ENCODE peak calls at places on chromosomes 1 and 21, in seven cellular contexts. A, R, P, O, T, Y and Q are unnamed samples.

GRCh38 chr1:206512521-206513180 is 5.3 kb downstream of the RASSF5 start:
- DNase-seq in R (no peak), T (no peak), P (no peak), O (no peak), Y (no peak), A (no peak), Q (no peak)

GRCh38 chr1:165882168-165882837 is 54.9 kb downstream of the UCK2 start:
- DNase-seq in R (no peak), O (no peak), P (no peak), T (no peak), Y (no peak), A (no peak), Q (no peak)

GRCh38 chr1:85290826-85291225 is 14.4 kb upstream of the BCL10 start:
- DNase-seq in R (no peak), Y (no peak), T (no peak), P (no peak), A (no peak), O (no peak), Q (no peak)

GRCh38 chr1:204872262-204872881 is 1.7 kb downstream of the NFASC start:
- DNase-seq in P (no peak), O (no peak), A (no peak), Y (no peak), R (no peak), T (no peak), Q (no peak)

GRCh38 chr1:30419831-30420230 is 303.6 kb downstream of the MATN1 start:
- DNase-seq in Y (no peak), T (no peak), P (peak; percentile 24), A (no peak), O (no peak), R (no peak), Q (no peak)

GRCh38 chr1:6523566-6523965 is 30.7 kb downstream of the NOL9 start:
- DNase-seq in T (peak; percentile 41), R (no peak), A (peak; percentile 48), P (no peak), O (peak; percentile 37), Y (no peak), Q (no peak)

GRCh38 chr1:246372502-246372901 is 134.6 kb downstream of the SMYD3 start:
- DNase-seq in P (no peak), A (no peak), T (no peak), O (no peak), Y (no peak), R (no peak), Q (no peak)

GRCh38 chr1:186213225-186213607 is 161.8 kb downstream of the TPR start:
- DNase-seq in T (no peak), Y (no peak), R (no peak), A (no peak), P (no peak), O (no peak), Q (no peak)

GRCh38 chr1:52554756-52555155 is 1.9 kb upstream of the TUT4 start:
- DNase-seq in R (no peak), O (peak; percentile 31), Y (no peak), P (no peak), T (no peak), A (no peak), Q (no peak)

GRCh38 chr1:55275151-55275748 is 60.1 kb upstream of the USP24 start:
- DNase-seq in O (peak; percentile 61), P (no peak), R (no peak), T (no peak), Y (no peak), A (no peak), Q (no peak)

GRCh38 chr1:17350053-17350452 is 21.9 kb upstream of the PADI6 start:
- DNase-seq in R (no peak), Y (no peak), O (no peak), A (no peak), T (no peak), P (no peak), Q (no peak)

GRCh38 chr1:217063065-217063908 is 340.1 kb upstream of the ESRRG start:
- DNase-seq in Y (no peak), P (no peak), A (no peak), O (no peak), T (no peak), R (no peak), Q (no peak)

GRCh38 chr1:39142394-39143060 is 62.0 kb upstream of the MACF1 start:
- DNase-seq in P (no peak), Y (no peak), O (no peak), A (no peak), R (no peak), T (peak; percentile 32), Q (peak; percentile 39)

GRCh38 chr1:175073633-175074032 is 6.0 kb downstream of the TNN start:
- DNase-seq in R (no peak), Y (no peak), T (no peak), O (no peak), A (no peak), P (no peak), Q (no peak)

GRCh38 chr1:154999651-155000474 is 2.7 kb upstream of the ZBTB7B start:
- DNase-seq in T (no peak), A (peak; percentile 50), P (no peak), O (no peak), R (no peak), Y (peak; percentile 61), Q (peak; percentile 57)

GRCh38 chr1:119475866-119476439 is 31.1 kb upstream of the HSD3B1 start:
- DNase-seq in A (peak; percentile 53), Y (peak; percentile 75), R (peak; percentile 20), T (peak; percentile 33), P (peak; percentile 92), O (peak; percentile 21), Q (peak; percentile 65)

GRCh38 chr1:224923726-224924125 is 5.7 kb upstream of the DNAH14 start:
- DNase-seq in R (no peak), O (no peak), A (no peak), T (no peak), P (no peak), Y (no peak), Q (no peak)

GRCh38 chr1:244815600-244816099 is 19.8 kb upstream of the COX20 start:
- DNase-seq in R (no peak), O (no peak), Y (no peak), P (no peak), A (no peak), T (no peak), Q (no peak)
- H3K4me3 ChIP-seq in R (peak overlapping the region; percentile 9), O (no peak overlapping the region), Y (no peak overlapping the region), P (no peak overlapping the region), A (no peak overlapping the region), T (no peak overlapping the region), Q (no peak overlapping the region)

GRCh38 chr1:233584376-233584775 is 29.5 kb upstream of the KCNK1 start:
- DNase-seq in T (no peak), Y (no peak), A (no peak), P (no peak), O (no peak), R (no peak), Q (no peak)
- TF ChIP-seq POLR2A in T (no peak), Y (no peak), A (no peak), P (no peak), O (no peak), R (no peak), Q (no peak)

DNA sequence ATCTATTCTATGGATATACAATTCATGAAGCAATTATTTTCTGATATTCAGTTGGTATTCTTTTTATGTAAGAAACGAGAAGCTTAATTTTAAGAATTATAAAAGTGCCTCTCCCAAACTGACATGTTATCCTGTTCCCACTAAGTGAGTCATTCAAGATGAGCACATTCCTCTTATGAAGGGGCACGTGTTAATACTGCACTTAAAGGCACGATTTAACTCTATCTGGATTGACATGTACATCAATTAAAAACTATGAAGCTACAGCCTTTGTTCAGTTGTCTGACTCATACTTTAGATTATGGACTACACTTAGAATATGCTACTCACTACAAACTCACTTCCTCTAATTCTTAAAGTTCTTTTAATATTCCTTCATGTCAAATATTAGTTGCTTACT is 111.6 kb downstream of the CYYR1 start:
- DNase-seq in T (no peak), R (no peak), Y (no peak), A (no peak), P (no peak), O (no peak), Q (no peak)
- H3K4me3 ChIP-seq in T (no peak overlapping the region), R (no peak overlapping the region), Y (no peak overlapping the region), A (no peak overlapping the region), P (no peak overlapping the region), O (no peak overlapping the region), Q (no peak overlapping the region)

DNA sequence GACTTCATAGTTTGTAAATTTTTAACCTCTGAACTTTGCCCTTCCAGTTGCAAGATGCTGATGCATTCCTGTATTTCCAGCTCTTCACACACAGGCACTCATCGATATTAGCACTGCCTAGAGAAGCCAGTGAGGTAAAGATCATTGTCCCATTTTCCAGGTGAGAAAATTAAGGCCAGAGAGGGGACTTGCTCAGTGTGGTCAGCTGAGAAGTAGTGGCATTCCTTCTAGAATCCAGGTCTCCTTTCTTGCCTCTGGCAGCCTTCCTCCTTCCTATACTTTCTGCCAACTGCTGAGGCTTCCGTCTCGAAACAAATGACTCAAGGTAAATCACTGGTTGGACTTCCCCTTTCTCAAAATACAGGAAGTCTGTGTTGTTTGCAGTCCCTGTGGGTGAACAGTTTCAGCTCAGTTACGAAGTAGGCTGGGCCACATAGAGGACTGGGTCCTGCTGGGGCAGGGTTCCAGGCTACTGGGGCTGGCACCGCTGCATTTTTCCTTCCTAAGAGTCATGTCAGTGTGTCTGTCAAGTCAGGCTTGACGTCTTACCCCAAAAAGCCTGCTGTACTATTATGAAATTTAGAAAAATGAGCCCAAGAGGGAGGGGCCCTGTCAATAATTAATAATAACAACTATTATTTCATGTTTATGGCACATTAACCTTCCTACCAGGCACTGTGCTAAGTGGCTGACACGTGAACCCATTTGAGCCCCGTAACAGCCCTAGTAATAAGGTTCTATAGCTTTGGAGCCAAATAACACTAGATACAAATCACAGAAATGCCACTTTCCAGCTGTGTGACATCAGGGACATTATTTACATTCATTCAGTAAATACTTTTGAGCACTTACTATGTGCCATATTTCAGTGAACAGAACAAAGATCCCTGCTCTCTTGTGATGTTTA is 16.6 kb upstream of the RNF19B start:
- DNase-seq in A (peak; percentile 91), P (no peak), R (peak; percentile 45), O (peak; percentile 94), Y (no peak), T (no peak), Q (peak; percentile 89)
- TF ChIP-seq POLR2A in A (peak; percentile 19), P (no peak), R (peak; percentile 16), O (peak; percentile 81), Y (no peak), T (no peak), Q (peak; percentile 48)